ENCODE peak calls at places on chromosomes 7 and 10, in nine cellular contexts. S is GM10248, U is GM23338, A is heart right ventricle, L is endothelial cell, W is psoas muscle, K is neural crest cell, F is right lobe of liver, M is lung. D is an unnamed sample.

GRCh38 chr7:102992820-102993531 is 80.2 kb downstream of the LRRC17 start:
- DNase-seq in L (no peak), W (no peak), F (no peak), K (no peak), U (no peak), A (peak), S (no peak), M (no peak), D (no peak)

GRCh38 chr10:73948947-73949633 is 38.2 kb downstream of the PLAU start:
- DNase-seq in A (no peak), M (no peak), W (no peak), L (no peak), U (no peak), F (no peak), S (no peak), K (no peak), D (no peak)

GRCh38 chr10:121041906-121042305 is 190.7 kb downstream of the WDR11 start:
- DNase-seq in M (no peak), A (no peak), W (no peak), F (no peak), K (no peak), L (no peak), U (no peak), S (no peak), D (no peak)

GRCh38 chr7:92159-92767 is 100.1 kb upstream of the FAM20C start:
- DNase-seq in U (no peak), S (no peak), K (no peak), L (no peak), F (no peak), W (no peak), M (no peak), A (no peak), D (no peak)

GRCh38 chr10:72297281-72297967 is 23.7 kb downstream of the DDIT4 start:
- DNase-seq in A (peak), K (no peak), M (peak), S (peak), L (peak), W (peak), F (peak), U (peak), D (no peak)

GRCh38 chr7:134533288-134533771 is 6.0 kb downstream of the AKR1B10 start:
- DNase-seq in W (no peak), S (no peak), K (no peak), M (no peak), U (no peak), L (no peak), A (no peak), F (no peak), D (no peak)

GRCh38 chr7:11951909-11952308 is 119.9 kb upstream of the THSD7A start:
- DNase-seq in W (no peak), S (no peak), L (no peak), U (no peak), A (no peak), F (no peak), K (no peak), M (no peak), D (no peak)

GRCh38 chr7:27151945-27152815 is at the start of gene HOXA3:
- DNase-seq in W (peak), K (no peak), S (no peak), A (no peak), M (no peak), U (peak), F (peak), L (no peak), D (no peak)

GRCh38 chr7:108358553-108358952 is 97.7 kb downstream of the NRCAM start:
- DNase-seq in F (no peak), L (no peak), M (no peak), K (no peak), U (peak), W (no peak), S (no peak), A (no peak), D (no peak)
- TF ChIP-seq CTCF in F (no peak), L (no peak), M (no peak), K (no peak), U (no peak), W (no peak), S (no peak), A (no peak), D (no peak)

GRCh38 chr7:142375710-142376313 is 118.0 kb upstream of the PRSS58 start:
- DNase-seq in W (no peak), A (no peak), M (no peak), S (no peak), L (peak), U (peak), K (no peak), F (no peak), D (no peak)
- TF ChIP-seq CTCF in W (peak), A (no peak), M (no peak), S (no peak), L (no peak), U (peak), K (no peak), F (no peak), D (peak)

DNA sequence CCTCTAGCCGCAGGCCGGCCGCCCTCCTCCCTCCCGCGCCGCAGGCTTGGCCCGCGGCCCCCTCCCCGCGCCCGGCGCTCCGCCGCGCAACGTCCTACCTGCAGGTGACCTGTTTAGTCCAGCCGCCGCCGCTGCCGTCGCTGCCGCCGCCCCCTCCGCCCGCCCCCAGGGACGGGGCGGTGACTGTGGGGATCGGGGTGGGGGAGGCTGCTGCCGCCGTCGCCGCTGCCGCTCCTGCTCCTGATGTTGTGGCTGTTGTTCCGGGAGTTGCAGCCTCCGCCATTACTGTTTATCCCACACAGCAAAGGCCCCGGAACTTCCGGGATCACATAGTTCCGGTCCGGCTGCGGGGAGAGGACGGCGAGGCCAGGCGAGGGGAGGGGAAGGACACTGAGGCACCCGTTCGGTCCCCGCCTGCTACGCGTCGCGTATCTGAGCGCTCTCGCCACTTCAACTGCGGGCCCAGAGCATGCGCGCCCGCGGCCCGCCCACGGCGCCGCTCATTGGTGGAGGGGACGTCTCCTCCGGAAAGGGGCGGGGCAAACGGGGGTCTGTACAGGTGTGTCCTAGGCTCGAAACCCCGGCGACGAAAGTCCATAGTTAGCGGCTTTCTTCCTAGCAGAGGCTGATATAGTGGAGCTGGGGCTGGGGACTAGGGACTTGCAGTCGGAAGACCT is at the start of gene MKRN1:
- DNase-seq in A (peak), K (peak), W (peak), F (peak), M (peak), L (peak), S (peak), U (peak), D (peak)
- TF ChIP-seq CTCF in A (no peak), K (no peak), W (no peak), F (no peak), M (no peak), L (no peak), S (no peak), U (no peak), D (no peak)

GRCh38 chr7:73789051-73789450 is 19.0 kb upstream of the CLDN3 start:
- DNase-seq in L (no peak), S (no peak), M (no peak), K (no peak), A (no peak), F (no peak), W (no peak), U (no peak), D (no peak)
- TF ChIP-seq CTCF in L (no peak), S (no peak), M (no peak), K (no peak), A (no peak), F (no peak), W (no peak), U (no peak), D (no peak)

GRCh38 chr10:2761971-2762370 is 305.4 kb upstream of the PFKP start:
- DNase-seq in U (no peak), K (no peak), A (no peak), L (no peak), F (no peak), M (no peak), W (no peak), S (no peak), D (no peak)
- TF ChIP-seq CTCF in U (no peak), K (no peak), A (no peak), L (no peak), F (no peak), M (no peak), W (no peak), S (no peak), D (no peak)

DNA sequence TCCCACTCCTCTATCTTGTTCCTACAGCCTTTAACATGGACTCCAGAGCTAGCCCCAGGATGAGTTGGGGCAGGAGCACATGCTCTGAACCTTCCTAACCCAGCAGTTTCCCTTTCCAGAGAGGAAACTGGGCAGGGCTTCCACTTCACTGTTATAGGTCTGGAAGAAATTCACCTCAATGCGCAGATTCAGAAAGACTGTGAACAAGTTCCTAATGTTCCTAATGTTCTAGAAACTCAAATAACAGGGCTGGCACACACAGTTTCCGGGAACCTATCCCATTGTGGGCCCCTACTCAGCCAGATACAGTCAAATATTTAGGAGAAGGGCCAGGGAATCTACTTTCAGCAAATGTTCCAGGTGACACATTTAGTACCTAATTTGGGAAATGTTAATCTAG is 29.7 kb downstream of the ABCC2 start:
- DNase-seq in K (no peak), A (no peak), S (no peak), U (no peak), L (no peak), W (no peak), F (no peak), M (no peak), D (no peak)
- TF ChIP-seq CTCF in K (no peak), A (no peak), S (no peak), U (no peak), L (no peak), W (no peak), F (no peak), M (no peak), D (no peak)

GRCh38 chr10:7408494-7409044 is 2.3 kb downstream of the SFMBT2 start:
- DNase-seq in F (peak), M (peak), L (peak), K (peak), S (peak), U (peak), W (peak), A (peak), D (peak)
- TF ChIP-seq CTCF in F (peak), M (peak), L (peak), K (peak), S (peak), U (peak), W (peak), A (peak), D (peak)

D was measured in progenitor cell of endocrine pancreas.